ENCODE peak calls at places on chromosome 22, in eight cellular contexts. One of them, this sample, is unnamed.

GRCh38 chr22:44497218-44497903 is 672 bp downstream of the RTL6 start:
- DNase-seq in AG09309: no peak
- DNase-seq in lower leg skin: peak
- DNase-seq in HCEC 1CT: no peak
- DNase-seq in SHP77 treated with DMSO at 0.1 percent for 48 hours: no peak
- DNase-seq in activated T-cell treated with anti-CD3 and anti-CD28 coated beads for 1 hour: no peak
- DNase-seq in stimulated activated CD8-positive, alpha-beta memory T cell treated with anti-CD3 and anti-CD28 coated beads, Interleukin-15, amount 100 ng/mL, for 4 hours: no peak
- DNase-seq in stromal cell of bone marrow: no peak
- DNase-seq in this sample: peak

GRCh38 chr22:25134028-25134427 is 65.6 kb upstream of the CRYBB3 start:
- DNase-seq in AG09309: no peak
- DNase-seq in lower leg skin: no peak
- DNase-seq in HCEC 1CT: no peak
- DNase-seq in SHP77 treated with DMSO at 0.1 percent for 48 hours: no peak
- DNase-seq in activated T-cell treated with anti-CD3 and anti-CD28 coated beads for 1 hour: no peak
- DNase-seq in stimulated activated CD8-positive, alpha-beta memory T cell treated with anti-CD3 and anti-CD28 coated beads, Interleukin-15, amount 100 ng/mL, for 4 hours: no peak
- DNase-seq in stromal cell of bone marrow: no peak
- DNase-seq in this sample: no peak

GRCh38 chr22:27238935-27239510 is 562.5 kb downstream of the MN1 start:
- DNase-seq in AG09309: peak
- DNase-seq in lower leg skin: no peak
- DNase-seq in HCEC 1CT: peak
- DNase-seq in SHP77 treated with DMSO at 0.1 percent for 48 hours: peak
- DNase-seq in activated T-cell treated with anti-CD3 and anti-CD28 coated beads for 1 hour: no peak
- DNase-seq in stimulated activated CD8-positive, alpha-beta memory T cell treated with anti-CD3 and anti-CD28 coated beads, Interleukin-15, amount 100 ng/mL, for 4 hours: no peak
- DNase-seq in stromal cell of bone marrow: peak
- DNase-seq in this sample: peak

GRCh38 chr22:49124588-49124987 is 703.1 kb downstream of the BRD1 start:
- DNase-seq in AG09309: no peak
- DNase-seq in lower leg skin: peak
- DNase-seq in HCEC 1CT: no peak
- DNase-seq in SHP77 treated with DMSO at 0.1 percent for 48 hours: no peak
- DNase-seq in activated T-cell treated with anti-CD3 and anti-CD28 coated beads for 1 hour: no peak
- DNase-seq in stimulated activated CD8-positive, alpha-beta memory T cell treated with anti-CD3 and anti-CD28 coated beads, Interleukin-15, amount 100 ng/mL, for 4 hours: no peak
- DNase-seq in stromal cell of bone marrow: no peak
- DNase-seq in this sample: no peak

GRCh38 chr22:22702159-22702873 is 57.9 kb downstream of the GGTLC2 start:
- DNase-seq in AG09309: no peak
- DNase-seq in lower leg skin: peak
- DNase-seq in HCEC 1CT: peak
- DNase-seq in SHP77 treated with DMSO at 0.1 percent for 48 hours: no peak
- DNase-seq in activated T-cell treated with anti-CD3 and anti-CD28 coated beads for 1 hour: no peak
- DNase-seq in stimulated activated CD8-positive, alpha-beta memory T cell treated with anti-CD3 and anti-CD28 coated beads, Interleukin-15, amount 100 ng/mL, for 4 hours: no peak
- DNase-seq in stromal cell of bone marrow: no peak
- DNase-seq in this sample: no peak

GRCh38 chr22:20268350-20269012 is 363 bp upstream of the RTN4R start:
- DNase-seq in AG09309: no peak
- DNase-seq in lower leg skin: no peak
- DNase-seq in HCEC 1CT: peak
- DNase-seq in SHP77 treated with DMSO at 0.1 percent for 48 hours: no peak
- DNase-seq in activated T-cell treated with anti-CD3 and anti-CD28 coated beads for 1 hour: peak
- DNase-seq in stimulated activated CD8-positive, alpha-beta memory T cell treated with anti-CD3 and anti-CD28 coated beads, Interleukin-15, amount 100 ng/mL, for 4 hours: no peak
- DNase-seq in stromal cell of bone marrow: no peak
- DNase-seq in this sample: no peak

GRCh38 chr22:37198290-37199102 is 10.4 kb upstream of the C1QTNF6 start:
- DNase-seq in AG09309: no peak
- DNase-seq in lower leg skin: peak
- DNase-seq in HCEC 1CT: peak
- DNase-seq in SHP77 treated with DMSO at 0.1 percent for 48 hours: peak
- DNase-seq in activated T-cell treated with anti-CD3 and anti-CD28 coated beads for 1 hour: peak
- DNase-seq in stimulated activated CD8-positive, alpha-beta memory T cell treated with anti-CD3 and anti-CD28 coated beads, Interleukin-15, amount 100 ng/mL, for 4 hours: peak
- DNase-seq in stromal cell of bone marrow: peak
- DNase-seq in this sample: peak

GRCh38 chr22:49550766-49551362 is 276.8 kb downstream of the BRD1 start:
- DNase-seq in AG09309: no peak
- DNase-seq in lower leg skin: peak
- DNase-seq in HCEC 1CT: no peak
- DNase-seq in SHP77 treated with DMSO at 0.1 percent for 48 hours: no peak
- DNase-seq in activated T-cell treated with anti-CD3 and anti-CD28 coated beads for 1 hour: no peak
- DNase-seq in stimulated activated CD8-positive, alpha-beta memory T cell treated with anti-CD3 and anti-CD28 coated beads, Interleukin-15, amount 100 ng/mL, for 4 hours: no peak
- DNase-seq in stromal cell of bone marrow: no peak
- DNase-seq in this sample: no peak

GRCh38 chr22:37742374-37743092 is 45.7 kb downstream of the TRIOBP start:
- DNase-seq in AG09309: peak
- DNase-seq in lower leg skin: no peak
- DNase-seq in HCEC 1CT: peak
- DNase-seq in SHP77 treated with DMSO at 0.1 percent for 48 hours: no peak
- DNase-seq in activated T-cell treated with anti-CD3 and anti-CD28 coated beads for 1 hour: no peak
- DNase-seq in stimulated activated CD8-positive, alpha-beta memory T cell treated with anti-CD3 and anti-CD28 coated beads, Interleukin-15, amount 100 ng/mL, for 4 hours: no peak
- DNase-seq in stromal cell of bone marrow: peak
- DNase-seq in this sample: no peak

GRCh38 chr22:39325392-39325932 is 6.0 kb upstream of the RPL3 start:
- DNase-seq in AG09309: no peak
- DNase-seq in lower leg skin: no peak
- DNase-seq in HCEC 1CT: peak
- DNase-seq in SHP77 treated with DMSO at 0.1 percent for 48 hours: no peak
- DNase-seq in activated T-cell treated with anti-CD3 and anti-CD28 coated beads for 1 hour: no peak
- DNase-seq in stimulated activated CD8-positive, alpha-beta memory T cell treated with anti-CD3 and anti-CD28 coated beads, Interleukin-15, amount 100 ng/mL, for 4 hours: no peak
- DNase-seq in stromal cell of bone marrow: peak
- DNase-seq in this sample: no peak

GRCh38 chr22:26527574-26528465 is 15.5 kb upstream of the TFIP11 start:
- DNase-seq in AG09309: no peak
- DNase-seq in lower leg skin: no peak
- DNase-seq in HCEC 1CT: no peak
- DNase-seq in SHP77 treated with DMSO at 0.1 percent for 48 hours: no peak
- DNase-seq in activated T-cell treated with anti-CD3 and anti-CD28 coated beads for 1 hour: no peak
- DNase-seq in stimulated activated CD8-positive, alpha-beta memory T cell treated with anti-CD3 and anti-CD28 coated beads, Interleukin-15, amount 100 ng/mL, for 4 hours: no peak
- DNase-seq in stromal cell of bone marrow: no peak
- DNase-seq in this sample: no peak

GRCh38 chr22:45884201-45885067 is 92.5 kb downstream of the WNT7B start:
- DNase-seq in AG09309: no peak
- DNase-seq in lower leg skin: no peak
- DNase-seq in HCEC 1CT: no peak
- DNase-seq in SHP77 treated with DMSO at 0.1 percent for 48 hours: no peak
- DNase-seq in activated T-cell treated with anti-CD3 and anti-CD28 coated beads for 1 hour: no peak
- DNase-seq in stimulated activated CD8-positive, alpha-beta memory T cell treated with anti-CD3 and anti-CD28 coated beads, Interleukin-15, amount 100 ng/mL, for 4 hours: no peak
- DNase-seq in stromal cell of bone marrow: no peak
- DNase-seq in this sample: no peak

GRCh38 chr22:29202231-29203192 is 3.2 kb upstream of the EMID1 start:
- DNase-seq in AG09309: no peak
- DNase-seq in lower leg skin: no peak
- DNase-seq in HCEC 1CT: no peak
- DNase-seq in SHP77 treated with DMSO at 0.1 percent for 48 hours: no peak
- DNase-seq in activated T-cell treated with anti-CD3 and anti-CD28 coated beads for 1 hour: peak
- DNase-seq in stimulated activated CD8-positive, alpha-beta memory T cell treated with anti-CD3 and anti-CD28 coated beads, Interleukin-15, amount 100 ng/mL, for 4 hours: peak
- DNase-seq in stromal cell of bone marrow: no peak
- DNase-seq in this sample: no peak

GRCh38 chr22:49169074-49169744 is 658.5 kb downstream of the BRD1 start:
- DNase-seq in AG09309: no peak
- DNase-seq in lower leg skin: no peak
- DNase-seq in HCEC 1CT: no peak
- DNase-seq in SHP77 treated with DMSO at 0.1 percent for 48 hours: no peak
- DNase-seq in activated T-cell treated with anti-CD3 and anti-CD28 coated beads for 1 hour: no peak
- DNase-seq in stimulated activated CD8-positive, alpha-beta memory T cell treated with anti-CD3 and anti-CD28 coated beads, Interleukin-15, amount 100 ng/mL, for 4 hours: no peak
- DNase-seq in stromal cell of bone marrow: no peak
- DNase-seq in this sample: no peak

GRCh38 chr22:24303007-24303406 is 32.4 kb downstream of the SPECC1L start:
- DNase-seq in AG09309: no peak
- DNase-seq in lower leg skin: no peak
- DNase-seq in HCEC 1CT: no peak
- DNase-seq in SHP77 treated with DMSO at 0.1 percent for 48 hours: no peak
- DNase-seq in activated T-cell treated with anti-CD3 and anti-CD28 coated beads for 1 hour: no peak
- DNase-seq in stimulated activated CD8-positive, alpha-beta memory T cell treated with anti-CD3 and anti-CD28 coated beads, Interleukin-15, amount 100 ng/mL, for 4 hours: no peak
- DNase-seq in stromal cell of bone marrow: no peak
- DNase-seq in this sample: no peak